ENCODE peak calls at places on chromosomes 4 and X, in eight cellular contexts. T is transverse colon, I is neural progenitor cell, P is HCT116, E is kidney epithelial cell, K is brain microvascular endothelial cell, B is astrocyte, R is Panc1. Q is an unnamed sample.

GRCh38 chrX:10077425-10078188 is 79.2 kb upstream of the CLCN4 start:
- DNase-seq in T (no peak), I (no peak), P (no peak), E (no peak), K (no peak), B (peak; percentile 51), R (no peak), Q (no peak)

GRCh38 chr4:183261953-183262775 is 57.9 kb downstream of the CLDN22 start:
- DNase-seq in T (peak; percentile 88), I (peak; percentile 88), P (peak; percentile 56), E (no peak), K (peak; percentile 76), B (peak; percentile 37), R (no peak), Q (no peak)

GRCh38 chrX:104324871-104325585 is 70.3 kb upstream of the ESX1 start:
- DNase-seq in T (no peak), I (no peak), P (no peak), E (no peak), K (no peak), B (peak; percentile 40), R (no peak), Q (no peak)

GRCh38 chrX:132504417-132504816 is 15.6 kb upstream of the MBNL3 start:
- DNase-seq in T (no peak), I (no peak), P (no peak), E (no peak), K (no peak), B (no peak), R (no peak), Q (no peak)

GRCh38 chrX:3176439-3176820 is 135.2 kb downstream of the ARSF start:
- DNase-seq in T (no peak), I (peak; percentile 55), P (no peak), E (peak; percentile 71), K (no peak), B (peak; percentile 86), R (no peak), Q (peak; percentile 84)

GRCh38 chr4:70110917-70111316 is 43.1 kb upstream of the PRR27 start:
- DNase-seq in T (no peak), I (no peak), P (no peak), E (no peak), K (no peak), B (no peak), R (no peak), Q (no peak)

GRCh38 chr4:175874290-175874689 is 62.2 kb upstream of the GPM6A start:
- DNase-seq in T (no peak), I (no peak), P (no peak), E (no peak), K (no peak), B (no peak), R (no peak), Q (no peak)

GRCh38 chr4:169663894-169664293 is 43.5 kb downstream of the CLCN3 start:
- DNase-seq in T (no peak), I (peak; percentile 3), P (no peak), E (no peak), K (peak; percentile 36), B (peak; percentile 68), R (no peak), Q (no peak)

GRCh38 chr4:187357861-187358260 is 634.2 kb upstream of the FAT1 start:
- DNase-seq in T (no peak), I (no peak), P (no peak), E (no peak), K (no peak), B (no peak), R (no peak), Q (no peak)

GRCh38 chr4:137638934-137639333 is 106.6 kb upstream of the PCDH18 start:
- DNase-seq in T (no peak), I (no peak), P (no peak), E (no peak), K (no peak), B (no peak), R (no peak), Q (no peak)

GRCh38 chr4:24472514-24473308 is 111.6 kb downstream of the DHX15 start:
- DNase-seq in T (peak; percentile 72), I (peak; percentile 95), P (peak; percentile 50), E (peak; percentile 44), K (peak; percentile 67), B (peak; percentile 77), R (no peak), Q (no peak)

GRCh38 chr4:40630335-40631021 is 814 bp upstream of the RBM47 start:
- DNase-seq in T (peak; percentile 80), I (peak; percentile 63), P (peak; percentile 26), E (no peak), K (no peak), B (no peak), R (no peak), Q (no peak)

GRCh38 chr4:129966175-129966574 is 870.2 kb downstream of the C4orf33 start:
- DNase-seq in T (no peak), I (no peak), P (no peak), E (no peak), K (no peak), B (no peak), R (no peak), Q (no peak)

GRCh38 chr4:113952452-113953029 is 26.9 kb downstream of the ARSJ start:
- DNase-seq in T (no peak), I (peak; percentile 78), P (peak; percentile 64), E (no peak), K (peak; percentile 74), B (peak; percentile 40), R (no peak), Q (no peak)

GRCh38 chr4:7384929-7385890 is 49.5 kb downstream of the PSAPL1 start:
- DNase-seq in T (no peak), I (no peak), P (no peak), E (no peak), K (no peak), B (no peak), R (no peak), Q (no peak)

GRCh38 chr4:7647932-7648812 is 213.4 kb upstream of the PSAPL1 start:
- DNase-seq in T (no peak), I (no peak), P (no peak), E (no peak), K (peak; percentile 57), B (peak; percentile 57), R (no peak), Q (no peak)

GRCh38 chrX:53458082-53458481 is 23.9 kb upstream of the HSD17B10 start:
- DNase-seq in T (no peak), I (no peak), P (no peak), E (no peak), K (no peak), B (no peak), R (no peak), Q (no peak)
- TF ChIP-seq CTCF in T (no peak), I (no peak), P (peak; percentile 13), E (no peak), K (peak; percentile 27), B (no peak), R (peak; percentile 44), Q (no peak)

DNA sequence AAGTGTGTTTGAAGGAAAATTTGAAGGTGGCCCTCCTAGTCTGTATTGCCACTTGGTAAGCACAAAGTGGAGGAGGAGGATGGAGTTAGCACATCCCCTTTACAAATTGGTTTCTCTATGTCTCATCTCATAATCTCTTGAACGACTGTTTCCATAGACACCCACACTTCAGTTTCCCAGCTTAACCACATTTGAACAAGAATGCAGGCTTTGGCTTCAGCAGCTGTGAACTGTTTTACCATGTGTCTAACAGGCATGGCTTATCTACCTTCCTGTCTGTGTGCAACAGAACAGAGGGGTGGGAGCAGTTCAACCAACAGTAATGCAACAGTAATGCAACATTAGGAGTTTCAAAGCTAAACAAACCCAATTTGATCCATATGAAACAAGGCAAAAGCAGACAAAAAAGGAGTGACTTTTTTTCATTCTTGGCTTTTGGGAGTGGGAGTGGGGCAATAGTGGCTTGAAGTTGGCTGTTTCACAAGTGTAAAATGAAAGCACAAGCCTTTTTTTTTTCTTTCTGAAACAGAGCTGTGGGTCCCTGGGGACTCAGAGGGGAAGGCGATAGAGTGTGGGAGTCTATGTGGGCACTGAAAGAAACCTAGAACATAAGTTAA is 108.0 kb downstream of the ITM2A start:
- DNase-seq in T (no peak), I (no peak), P (no peak), E (no peak), K (no peak), B (no peak), R (no peak), Q (no peak)
- H3K4me3 ChIP-seq in T (no peak overlapping the region), I (no peak overlapping the region), P (no peak overlapping the region), E (no peak overlapping the region), K (no peak overlapping the region), B (no peak overlapping the region), R (no peak overlapping the region), Q (no peak overlapping the region)

DNA sequence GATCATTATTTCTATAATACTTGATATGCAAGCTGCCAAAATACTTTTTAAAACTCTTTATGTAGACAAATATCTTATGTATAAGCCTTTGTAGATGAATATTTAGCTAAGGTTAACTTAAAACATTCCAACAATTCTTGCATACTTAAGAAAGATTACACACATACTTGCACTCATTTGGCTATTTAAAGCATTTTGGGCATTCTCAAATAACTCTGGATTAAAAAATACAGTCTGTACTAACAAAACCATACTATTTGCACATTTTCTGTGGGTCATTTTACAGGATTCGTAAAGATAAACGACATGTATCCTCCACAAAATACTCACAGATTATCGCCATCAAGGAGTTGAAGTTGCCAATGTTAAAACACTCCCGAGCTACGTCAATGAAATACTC is 26.5 kb downstream of the RASGEF1B start:
- DNase-seq in T (no peak), I (no peak), P (no peak), E (no peak), K (no peak), B (no peak), R (no peak), Q (no peak)
- H3K36me3 ChIP-seq in T (peaks cover 18% of the 10 kb centered on the region), I (peaks cover 6% of the 10 kb centered on the region), P (no peaks in the 10 kb centered on the region), E (no peaks in the 10 kb centered on the region), K (no peaks in the 10 kb centered on the region), B (no peaks in the 10 kb centered on the region), R (no peaks in the 10 kb centered on the region), Q (no peaks in the 10 kb centered on the region)

GRCh38 chr4:26162095-26162494 is 158.7 kb upstream of the RBPJ start:
- DNase-seq in T (no peak), I (no peak), P (no peak), E (no peak), K (no peak), B (no peak), R (no peak), Q (no peak)

GRCh38 chr4:26163425-26164362 is 157.1 kb upstream of the RBPJ start:
- DNase-seq in T (no peak), I (no peak), P (no peak), E (no peak), K (no peak), B (no peak), R (no peak), Q (no peak)

GRCh38 chr4:26157541-26157940 is 163.3 kb upstream of the RBPJ start:
- DNase-seq in T (no peak), I (no peak), P (no peak), E (no peak), K (no peak), B (no peak), R (no peak), Q (no peak)

DNA sequence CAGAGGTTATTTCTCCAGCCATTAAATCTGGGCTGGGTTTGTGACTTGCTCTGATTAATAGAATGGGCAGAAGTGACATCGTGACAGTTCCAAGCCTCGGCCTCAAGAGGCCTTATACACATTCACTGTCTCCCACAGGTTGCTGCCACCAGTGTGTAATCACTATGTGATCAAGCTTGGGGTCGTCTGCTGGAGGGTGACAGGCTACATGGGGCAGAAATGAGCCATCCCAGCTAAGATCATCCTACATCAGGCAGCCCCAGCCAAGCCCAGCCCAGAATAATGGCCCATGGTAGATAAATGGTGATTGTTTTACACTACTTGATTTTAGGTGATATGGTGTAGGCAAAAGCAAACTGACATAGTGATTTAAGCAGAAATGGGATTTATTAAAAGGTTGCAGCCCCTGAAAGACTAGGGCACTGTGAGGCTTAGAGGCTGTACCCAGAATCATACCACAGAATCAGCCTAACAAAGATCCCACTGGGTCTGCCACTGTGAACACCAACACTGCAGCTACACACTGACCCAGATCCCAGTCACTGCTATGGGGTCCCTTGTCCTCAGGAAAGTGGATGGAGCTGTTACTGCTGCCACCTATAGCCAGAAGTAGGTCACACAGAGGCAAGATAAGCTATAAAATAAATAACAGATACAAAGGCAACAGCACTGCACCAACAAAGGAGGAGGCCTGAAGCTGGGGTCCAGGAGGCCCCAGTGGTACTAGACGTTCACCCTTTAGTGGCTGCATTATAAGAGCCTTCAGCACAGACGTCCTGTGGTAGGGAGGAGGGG is 159.6 kb upstream of the RBPJ start:
- DNase-seq in T (no peak), I (peak; percentile 44), P (no peak), E (no peak), K (no peak), B (no peak), R (no peak), Q (no peak)
- TF ChIP-seq CTCF in T (no peak), I (peak; percentile 52), P (peak; percentile 32), E (no peak), K (peak; percentile 59), B (peak; percentile 4), R (peak; percentile 23), Q (peak; percentile 12)

Q was measured in BJ.